ENCODE peak calls at places on chromosomes 7 and 10, in five cellular contexts. Y, H, D, Q and F are unnamed samples.

GRCh38 chr10:69685802-69686585 is 55.9 kb downstream of the FAM241B start:
- DNase-seq in Y (no peak), H (no peak), D (peak), Q (no peak), F (peak)

GRCh38 chr7:77258014-77258413 is 58.4 kb upstream of the FGL2 start:
- DNase-seq in Y (no peak), H (no peak), D (no peak), Q (no peak), F (no peak)

GRCh38 chr10:132665946-132666732 is 119.8 kb downstream of the NKX6-2 start:
- DNase-seq in Y (no peak), H (peak), D (no peak), Q (no peak), F (no peak)

GRCh38 chr7:138865843-138866242 is 67.8 kb upstream of the ATP6V0A4 start:
- DNase-seq in Y (no peak), H (no peak), D (peak), Q (no peak), F (no peak)

GRCh38 chr10:109957092-109957797 is 33.9 kb upstream of the XPNPEP1 start:
- DNase-seq in Y (no peak), H (no peak), D (no peak), Q (no peak), F (no peak)

GRCh38 chr10:111677747-111678146 is 505.8 kb downstream of the GPAM start:
- DNase-seq in Y (no peak), H (no peak), D (no peak), Q (no peak), F (no peak)

GRCh38 chr7:92633211-92633906 is 43.2 kb upstream of the FAM133B start:
- DNase-seq in Y (no peak), H (peak), D (peak), Q (no peak), F (no peak)

GRCh38 chr7:33854951-33855350 is 50.4 kb upstream of the BMPER start:
- DNase-seq in Y (no peak), H (peak), D (no peak), Q (peak), F (no peak)

GRCh38 chr7:2405601-2406345 is 2.4 kb downstream of the CHST12 start:
- DNase-seq in Y (no peak), H (no peak), D (no peak), Q (no peak), F (no peak)

GRCh38 chr10:2925631-2926030 is 141.7 kb upstream of the PFKP start:
- DNase-seq in Y (no peak), H (no peak), D (no peak), Q (no peak), F (no peak)

GRCh38 chr7:128427289-128427891 is 17.6 kb upstream of the IMPDH1 start:
- DNase-seq in Y (peak), H (no peak), D (no peak), Q (no peak), F (no peak)

GRCh38 chr7:36034020-36034419 is 119.0 kb upstream of the EEPD1 start:
- DNase-seq in Y (no peak), H (no peak), D (no peak), Q (no peak), F (no peak)

GRCh38 chr7:41188163-41189130 is 514.4 kb downstream of the INHBA start:
- DNase-seq in Y (no peak), H (peak), D (peak), Q (no peak), F (no peak)

GRCh38 chr7:43439631-43440401 is 143.1 kb upstream of the STK17A start:
- DNase-seq in Y (peak), H (no peak), D (peak), Q (no peak), F (no peak)

GRCh38 chr7:149620961-149621360 is 123.4 kb upstream of the ZNF746 start:
- DNase-seq in Y (no peak), H (no peak), D (no peak), Q (no peak), F (no peak)

DNA sequence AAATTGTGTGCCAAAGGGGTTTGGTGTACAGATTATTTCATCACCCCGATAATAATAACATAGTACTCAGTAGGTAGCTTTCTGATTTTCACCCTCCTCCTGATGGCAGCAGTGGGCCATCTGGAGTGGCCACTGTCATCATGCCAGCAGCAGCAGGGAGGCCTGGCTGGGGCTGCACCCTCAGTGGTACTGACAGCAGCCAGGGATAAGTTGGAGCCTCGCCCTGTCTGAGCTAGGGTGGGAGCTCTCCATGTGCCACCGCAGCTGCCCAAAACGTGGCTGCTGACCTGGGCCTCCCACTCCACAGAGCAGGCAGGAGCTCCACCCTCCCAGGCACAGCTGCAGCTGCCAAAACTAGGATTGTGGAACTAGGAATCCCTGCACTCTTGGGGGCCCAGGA is 700.8 kb upstream of the KCND2 start:
- DNase-seq in Y (no peak), H (no peak), D (no peak), Q (no peak), F (no peak)
- TF ChIP-seq CTCF in Y (peak), H (no peak), D (no peak), Q (no peak), F (peak)

GRCh38 chr7:31373337-31374289 is 33.1 kb upstream of the NEUROD6 start:
- DNase-seq in Y (peak), H (no peak), D (peak), Q (no peak), F (no peak)
- TF ChIP-seq CTCF in Y (peak), H (peak), D (peak), Q (peak), F (peak)

GRCh38 chr10:102394079-102394800 is 1.3 kb upstream of the NFKB2 start:
- DNase-seq in Y (peak), H (peak), D (peak), Q (peak), F (peak)
- TF ChIP-seq CTCF in Y (peak), H (no peak), D (peak), Q (no peak), F (peak)

DNA sequence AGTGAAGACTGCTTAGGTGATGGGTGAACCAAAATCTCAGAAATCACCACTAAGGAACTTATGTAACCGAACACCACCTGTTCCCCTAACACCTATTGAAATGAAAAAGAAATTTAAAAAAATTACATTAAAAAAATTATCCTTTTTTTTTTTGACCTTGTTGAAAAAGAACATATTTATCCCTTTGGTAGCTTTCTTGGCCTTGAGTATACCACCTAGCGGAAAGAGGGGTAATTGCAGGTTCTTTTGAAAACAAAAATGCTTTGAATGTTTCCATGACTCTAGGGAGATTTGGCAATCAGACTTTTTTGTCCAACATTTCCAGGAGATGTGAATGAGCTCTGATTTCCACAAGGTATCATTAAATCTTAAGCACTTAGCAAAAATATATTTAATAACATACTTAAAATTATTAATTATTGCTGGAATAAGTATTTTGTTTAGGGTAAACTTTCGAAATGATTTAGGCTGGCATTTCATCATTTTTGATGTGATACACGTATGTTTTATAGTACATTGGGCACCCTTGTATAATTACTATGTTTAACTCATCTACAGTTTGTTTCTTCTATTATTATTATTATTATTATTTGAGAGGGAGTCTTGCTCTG is 47.0 kb upstream of the ELMO1 start:
- DNase-seq in Y (peak), H (no peak), D (no peak), Q (no peak), F (no peak)
- TF ChIP-seq CTCF in Y (peak), H (peak), D (peak), Q (peak), F (peak)

DNA sequence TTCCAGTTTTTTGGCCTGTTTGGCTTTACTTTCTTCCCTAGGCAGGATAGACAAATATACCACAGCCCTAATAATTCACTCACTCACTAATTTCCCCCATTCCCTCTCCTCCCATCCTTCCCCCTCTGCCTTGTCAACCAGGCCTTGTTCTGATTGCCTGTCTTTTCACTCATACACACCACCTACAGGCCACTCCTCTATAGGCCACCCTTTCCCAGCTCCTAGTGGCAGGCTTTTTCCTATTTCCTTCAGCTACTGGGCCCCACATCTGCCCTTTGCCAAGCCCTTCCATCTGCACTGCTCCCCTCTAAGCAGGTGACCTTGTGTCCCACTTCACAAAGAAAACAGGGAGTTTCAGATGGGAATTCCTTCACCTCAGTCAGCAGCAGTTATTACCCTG is 59.8 kb upstream of the MSRB2 start:
- DNase-seq in Y (peak), H (no peak), D (no peak), Q (no peak), F (no peak)
- TF ChIP-seq CTCF in Y (peak), H (peak), D (peak), Q (no peak), F (no peak)

DNA sequence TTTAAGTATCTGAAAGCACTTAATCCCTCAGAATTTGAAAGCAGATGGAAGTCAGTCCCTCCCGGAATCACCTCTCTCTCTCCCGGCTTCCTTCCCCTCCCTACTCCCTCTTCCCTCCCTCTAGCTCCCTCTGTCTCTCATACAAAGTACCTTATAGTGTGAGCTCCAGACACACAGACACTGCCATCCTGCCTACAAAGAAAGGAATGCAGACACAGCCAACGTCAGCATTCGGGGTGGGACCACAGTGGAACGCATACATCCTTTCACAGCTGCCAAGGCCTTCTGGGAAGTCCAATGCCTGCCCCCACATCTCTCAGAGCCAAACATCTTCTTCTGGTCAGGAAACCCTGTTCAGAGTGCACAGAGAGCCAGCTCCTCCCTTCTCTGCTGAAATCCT is 9.3 kb downstream of the NOD1 start:
- DNase-seq in Y (peak), H (peak), D (peak), Q (peak), F (peak)
- TF ChIP-seq CTCF in Y (peak), H (peak), D (no peak), Q (peak), F (peak)

DNA sequence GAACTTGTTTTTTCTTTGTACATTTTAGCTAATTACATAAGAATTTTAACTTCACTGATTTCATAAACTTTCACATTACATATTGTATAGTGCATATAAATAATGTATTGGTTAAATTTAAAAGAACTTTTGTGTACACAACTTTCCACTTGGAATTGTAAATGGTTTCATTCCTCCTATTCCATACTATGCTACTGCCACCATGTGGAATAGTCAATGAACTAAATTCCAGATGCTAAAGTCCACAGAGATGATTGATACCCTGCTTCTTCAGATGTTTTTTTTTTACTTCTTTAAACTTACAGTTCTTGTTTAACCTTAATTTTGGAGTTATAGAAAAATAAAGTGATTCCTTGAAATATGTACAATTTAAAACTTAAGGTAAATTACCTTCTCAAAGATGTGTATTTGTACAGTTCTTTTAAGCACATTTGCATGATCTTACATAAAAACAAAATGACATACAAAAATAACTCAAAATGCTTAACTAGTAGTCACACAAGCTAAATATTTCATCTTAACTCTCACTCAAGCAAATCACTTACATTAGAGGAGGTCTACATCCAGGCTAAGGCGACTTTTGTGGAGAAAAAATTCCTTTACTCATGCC is 247.6 kb upstream of the HGF start:
- DNase-seq in Y (peak), H (no peak), D (no peak), Q (no peak), F (no peak)
- TF ChIP-seq CTCF in Y (peak), H (peak), D (peak), Q (peak), F (peak)

GRCh38 chr7:10015687-10016086 is 958.0 kb upstream of the PHF14 start:
- DNase-seq in Y (no peak), H (no peak), D (no peak), Q (no peak), F (no peak)
- TF ChIP-seq CTCF in Y (no peak), H (no peak), D (no peak), Q (no peak), F (no peak)

DNA sequence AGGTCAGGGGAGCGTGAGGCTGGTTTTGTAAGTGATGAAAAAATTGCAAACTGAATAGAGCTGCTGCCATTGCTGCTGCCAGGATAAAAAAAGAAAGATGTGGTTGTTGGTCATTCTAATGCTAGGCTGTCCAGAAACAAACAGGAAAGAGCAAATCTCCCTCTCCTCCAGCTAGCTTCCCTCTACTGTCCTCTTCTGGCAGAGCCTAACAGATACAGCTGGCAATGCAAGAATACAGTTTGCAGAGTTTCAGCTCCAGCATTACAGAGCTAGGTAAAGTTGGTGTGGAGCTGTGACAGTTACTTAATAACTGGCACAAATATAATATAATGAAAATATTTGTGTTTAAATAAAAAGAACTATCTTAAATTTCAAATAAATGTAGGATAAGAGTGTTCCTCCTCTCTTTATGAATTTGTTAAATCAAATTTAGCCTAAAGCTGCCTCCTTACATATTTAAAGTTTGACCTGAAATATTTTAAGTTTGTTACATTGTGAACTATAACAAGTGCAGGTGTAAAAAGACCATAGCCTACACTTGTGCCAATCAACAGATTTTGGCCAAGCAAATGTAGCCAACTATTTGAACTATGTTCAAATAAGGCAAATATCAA is 407.7 kb downstream of the SH2D4B start:
- DNase-seq in Y (peak), H (no peak), D (no peak), Q (no peak), F (no peak)
- TF ChIP-seq CTCF in Y (peak), H (no peak), D (peak), Q (peak), F (no peak)

DNA sequence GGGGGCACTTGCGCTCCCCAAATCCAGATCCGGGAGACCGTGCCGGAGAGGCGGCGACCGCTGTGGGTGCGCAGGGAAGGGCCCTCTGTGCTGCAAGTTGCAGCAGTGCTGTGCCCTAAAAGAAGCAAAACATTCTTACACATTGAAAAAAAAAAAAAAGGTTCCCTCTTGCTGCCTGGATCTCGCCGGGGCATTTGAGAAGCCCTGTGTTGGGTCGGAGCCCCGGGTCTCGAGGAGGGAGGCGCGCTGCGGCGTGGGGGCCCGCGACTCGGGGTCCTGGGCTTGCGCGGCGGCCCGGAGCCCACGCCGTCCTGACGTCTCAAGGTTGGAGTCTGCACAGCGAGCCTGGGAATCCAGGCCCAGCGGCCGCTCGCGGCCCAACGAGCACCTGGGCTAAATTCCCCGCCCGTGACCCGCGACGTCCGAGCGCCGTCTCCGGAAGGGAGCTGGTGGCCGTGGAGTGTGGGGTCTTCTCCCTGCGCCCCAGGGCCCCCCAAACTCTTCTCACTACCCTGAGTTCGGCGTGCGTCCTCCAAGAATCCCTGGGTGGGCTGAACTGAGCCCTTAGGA is 1.3 kb upstream of the CTBP2 start:
- DNase-seq in Y (no peak), H (no peak), D (no peak), Q (no peak), F (peak)
- TF ChIP-seq CTCF in Y (no peak), H (peak), D (peak), Q (peak), F (no peak)